ENCODE peak calls at places on chromosomes 5 and 9, in eight cellular contexts. One of them, this sample, is unnamed.

GRCh38 chr5:669111-669841 is 23.9 kb downstream of the TPPP start:
- DNase-seq in endothelial cell of umbilical vein: peak
- DNase-seq in heart left ventricle: peak
- DNase-seq in A549: no peak
- DNase-seq in IMR-90: no peak
- DNase-seq in tibial nerve: no peak
- DNase-seq in GM12892: no peak
- DNase-seq in testis: no peak
- DNase-seq in this sample: peak

GRCh38 chr9:114289571-114290481 is 33.1 kb upstream of the ORM1 start:
- DNase-seq in heart left ventricle: peak
- DNase-seq in tibial nerve: peak
- DNase-seq in GM12892: no peak
- DNase-seq in IMR-90: no peak
- DNase-seq in endothelial cell of umbilical vein: no peak
- DNase-seq in testis: no peak
- DNase-seq in A549: no peak
- DNase-seq in this sample: no peak

GRCh38 chr9:126661521-126662251 is 48.0 kb downstream of the LMX1B start:
- DNase-seq in endothelial cell of umbilical vein: peak
- DNase-seq in tibial nerve: no peak
- DNase-seq in A549: no peak
- DNase-seq in heart left ventricle: no peak
- DNase-seq in testis: no peak
- DNase-seq in IMR-90: peak
- DNase-seq in GM12892: no peak
- DNase-seq in this sample: no peak

GRCh38 chr9:36575411-36575882 is 2.8 kb downstream of the MELK start:
- DNase-seq in endothelial cell of umbilical vein: peak
- DNase-seq in tibial nerve: no peak
- DNase-seq in heart left ventricle: no peak
- DNase-seq in testis: no peak
- DNase-seq in A549: no peak
- DNase-seq in GM12892: no peak
- DNase-seq in IMR-90: peak
- DNase-seq in this sample: peak

GRCh38 chr5:83340511-83340918 is 131.0 kb upstream of the VCAN start:
- DNase-seq in heart left ventricle: no peak
- DNase-seq in endothelial cell of umbilical vein: no peak
- DNase-seq in GM12892: no peak
- DNase-seq in testis: no peak
- DNase-seq in tibial nerve: no peak
- DNase-seq in IMR-90: no peak
- DNase-seq in A549: no peak
- DNase-seq in this sample: peak

GRCh38 chr9:137178201-137178938 is 6.5 kb upstream of the TMEM210 start:
- DNase-seq in A549: no peak
- DNase-seq in tibial nerve: no peak
- DNase-seq in testis: no peak
- DNase-seq in GM12892: no peak
- DNase-seq in IMR-90: no peak
- DNase-seq in heart left ventricle: no peak
- DNase-seq in endothelial cell of umbilical vein: no peak
- DNase-seq in this sample: no peak

GRCh38 chr5:2886531-2886930 is 135.1 kb upstream of the IRX2 start:
- DNase-seq in endothelial cell of umbilical vein: no peak
- DNase-seq in testis: no peak
- DNase-seq in heart left ventricle: no peak
- DNase-seq in tibial nerve: no peak
- DNase-seq in A549: no peak
- DNase-seq in IMR-90: no peak
- DNase-seq in GM12892: no peak
- DNase-seq in this sample: no peak

GRCh38 chr5:158758666-158759065 is 341.1 kb downstream of the EBF1 start:
- DNase-seq in endothelial cell of umbilical vein: no peak
- DNase-seq in GM12892: no peak
- DNase-seq in tibial nerve: no peak
- DNase-seq in heart left ventricle: no peak
- DNase-seq in A549: no peak
- DNase-seq in testis: no peak
- DNase-seq in IMR-90: peak
- DNase-seq in this sample: no peak

GRCh38 chr5:55868846-55869245 is 17.7 kb downstream of the IL31RA start:
- DNase-seq in heart left ventricle: peak
- DNase-seq in testis: no peak
- DNase-seq in A549: peak
- DNase-seq in tibial nerve: no peak
- DNase-seq in IMR-90: peak
- DNase-seq in endothelial cell of umbilical vein: peak
- DNase-seq in GM12892: no peak
- DNase-seq in this sample: no peak

GRCh38 chr9:89120704-89121103 is 57.9 kb downstream of the SHC3 start:
- DNase-seq in endothelial cell of umbilical vein: no peak
- DNase-seq in tibial nerve: no peak
- DNase-seq in GM12892: no peak
- DNase-seq in IMR-90: no peak
- DNase-seq in heart left ventricle: no peak
- DNase-seq in A549: no peak
- DNase-seq in testis: no peak
- DNase-seq in this sample: no peak

GRCh38 chr5:40410231-40410861 is 269.4 kb upstream of the PTGER4 start:
- DNase-seq in GM12892: no peak
- DNase-seq in A549: no peak
- DNase-seq in testis: no peak
- DNase-seq in endothelial cell of umbilical vein: peak
- DNase-seq in IMR-90: peak
- DNase-seq in heart left ventricle: no peak
- DNase-seq in tibial nerve: no peak
- DNase-seq in this sample: no peak

GRCh38 chr9:34570422-34571179 is 18.9 kb downstream of the CNTFR start:
- DNase-seq in tibial nerve: no peak
- DNase-seq in IMR-90: no peak
- DNase-seq in testis: no peak
- DNase-seq in endothelial cell of umbilical vein: no peak
- DNase-seq in GM12892: no peak
- DNase-seq in A549: no peak
- DNase-seq in heart left ventricle: no peak
- DNase-seq in this sample: no peak

GRCh38 chr9:69949396-69949795 is 94.3 kb upstream of the MAMDC2 start:
- DNase-seq in testis: no peak
- DNase-seq in GM12892: no peak
- DNase-seq in tibial nerve: no peak
- DNase-seq in endothelial cell of umbilical vein: no peak
- DNase-seq in heart left ventricle: no peak
- DNase-seq in A549: no peak
- DNase-seq in IMR-90: peak
- DNase-seq in this sample: peak

DNA sequence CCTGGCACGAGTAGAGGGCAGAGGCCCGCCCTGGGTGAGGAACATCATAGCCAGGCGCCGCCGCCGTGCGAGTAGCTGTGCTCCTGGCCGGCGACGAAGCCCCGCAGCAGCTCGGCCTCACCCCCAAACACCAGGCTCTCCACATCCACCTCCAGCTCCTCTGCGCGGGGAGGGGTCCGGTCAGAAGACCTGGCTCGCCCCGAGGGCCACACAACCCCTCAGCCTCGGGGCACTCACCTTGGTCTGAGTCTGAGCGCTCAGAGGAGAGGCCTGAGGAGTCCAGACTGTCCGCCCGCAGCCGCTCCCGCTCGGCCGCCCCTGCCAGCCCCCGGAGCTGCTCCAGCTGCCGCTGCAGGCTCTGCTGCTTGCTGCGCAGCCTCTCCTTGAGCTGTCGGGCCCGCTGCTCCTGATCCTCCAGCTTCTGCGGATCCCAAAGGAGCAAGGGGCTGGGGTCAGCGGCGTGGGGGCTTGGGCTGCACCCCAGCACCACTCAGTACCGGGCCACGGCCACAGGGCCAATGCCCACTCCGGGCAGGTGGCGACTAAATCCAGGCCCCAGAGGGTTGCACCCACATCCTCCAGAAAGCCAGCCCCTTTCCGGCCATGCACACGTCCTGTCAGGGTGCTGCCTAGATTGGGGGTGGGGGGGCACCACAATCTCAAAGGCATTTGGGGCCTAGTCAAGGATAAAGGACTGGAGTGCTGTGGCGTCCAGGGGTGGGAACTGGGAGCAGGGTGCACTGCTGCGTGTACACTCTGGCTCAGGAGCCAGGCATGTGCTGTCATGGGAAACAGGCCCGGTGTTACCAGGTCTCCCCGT is 3.9 kb downstream of the MXD3 start:
- DNase-seq in heart left ventricle: peak
- DNase-seq in A549: no peak
- DNase-seq in GM12892: no peak
- DNase-seq in endothelial cell of umbilical vein: no peak
- DNase-seq in tibial nerve: no peak
- DNase-seq in testis: no peak
- DNase-seq in IMR-90: no peak
- DNase-seq in this sample: no peak
- TF ChIP-seq POLR2A in heart left ventricle: no peak
- TF ChIP-seq POLR2A in A549: no peak
- TF ChIP-seq POLR2A in GM12892: peak
- TF ChIP-seq POLR2A in endothelial cell of umbilical vein: no peak
- TF ChIP-seq POLR2A in tibial nerve: no peak
- TF ChIP-seq POLR2A in testis: no peak
- TF ChIP-seq POLR2A in IMR-90: no peak
- TF ChIP-seq POLR2A in this sample: no peak

GRCh38 chr9:108041551-108041950 is 552.0 kb upstream of the KLF4 start:
- DNase-seq in testis: no peak
- DNase-seq in IMR-90: peak
- DNase-seq in heart left ventricle: no peak
- DNase-seq in GM12892: no peak
- DNase-seq in A549: peak
- DNase-seq in tibial nerve: no peak
- DNase-seq in endothelial cell of umbilical vein: no peak
- DNase-seq in this sample: no peak

GRCh38 chr9:108043585-108043984 is 554.0 kb upstream of the KLF4 start:
- DNase-seq in IMR-90: no peak
- DNase-seq in endothelial cell of umbilical vein: no peak
- DNase-seq in GM12892: no peak
- DNase-seq in heart left ventricle: no peak
- DNase-seq in A549: no peak
- DNase-seq in tibial nerve: no peak
- DNase-seq in testis: no peak
- DNase-seq in this sample: no peak

GRCh38 chr9:108039012-108039411 is 549.4 kb upstream of the KLF4 start:
- DNase-seq in tibial nerve: no peak
- DNase-seq in A549: no peak
- DNase-seq in heart left ventricle: no peak
- DNase-seq in GM12892: no peak
- DNase-seq in IMR-90: no peak
- DNase-seq in endothelial cell of umbilical vein: no peak
- DNase-seq in testis: no peak
- DNase-seq in this sample: no peak

GRCh38 chr9:108039491-108039890 is 549.9 kb upstream of the KLF4 start:
- DNase-seq in tibial nerve: no peak
- DNase-seq in heart left ventricle: no peak
- DNase-seq in endothelial cell of umbilical vein: no peak
- DNase-seq in A549: no peak
- DNase-seq in GM12892: no peak
- DNase-seq in testis: no peak
- DNase-seq in IMR-90: no peak
- DNase-seq in this sample: no peak

GRCh38 chr9:108040783-108041182 is 551.2 kb upstream of the KLF4 start:
- DNase-seq in IMR-90: peak
- DNase-seq in endothelial cell of umbilical vein: no peak
- DNase-seq in GM12892: no peak
- DNase-seq in tibial nerve: no peak
- DNase-seq in A549: no peak
- DNase-seq in testis: no peak
- DNase-seq in heart left ventricle: no peak
- DNase-seq in this sample: no peak
- TF ChIP-seq POLR2A in IMR-90: no peak
- TF ChIP-seq POLR2A in endothelial cell of umbilical vein: no peak
- TF ChIP-seq POLR2A in GM12892: no peak
- TF ChIP-seq POLR2A in tibial nerve: no peak
- TF ChIP-seq POLR2A in A549: no peak
- TF ChIP-seq POLR2A in testis: no peak
- TF ChIP-seq POLR2A in heart left ventricle: no peak
- TF ChIP-seq POLR2A in this sample: no peak

GRCh38 chr5:109688999-109689739 is 558 bp upstream of the MAN2A1 start:
- DNase-seq in GM12892: peak
- DNase-seq in IMR-90: peak
- DNase-seq in tibial nerve: peak
- DNase-seq in endothelial cell of umbilical vein: peak
- DNase-seq in heart left ventricle: peak
- DNase-seq in testis: peak
- DNase-seq in A549: peak
- DNase-seq in this sample: peak
- TF ChIP-seq POLR2A in GM12892: peak
- TF ChIP-seq POLR2A in IMR-90: peak
- TF ChIP-seq POLR2A in tibial nerve: peak
- TF ChIP-seq POLR2A in endothelial cell of umbilical vein: peak
- TF ChIP-seq POLR2A in heart left ventricle: peak
- TF ChIP-seq POLR2A in testis: peak
- TF ChIP-seq POLR2A in A549: peak
- TF ChIP-seq POLR2A in this sample: peak

GRCh38 chr5:61328791-61329617 is 3.1 kb upstream of the ZSWIM6 start:
- DNase-seq in GM12892: no peak
- DNase-seq in endothelial cell of umbilical vein: peak
- DNase-seq in heart left ventricle: no peak
- DNase-seq in tibial nerve: no peak
- DNase-seq in testis: no peak
- DNase-seq in IMR-90: no peak
- DNase-seq in A549: no peak
- DNase-seq in this sample: no peak

GRCh38 chr5:61331407-61332368 is at the start of gene ZSWIM6:
- DNase-seq in heart left ventricle: peak
- DNase-seq in endothelial cell of umbilical vein: peak
- DNase-seq in A549: peak
- DNase-seq in GM12892: peak
- DNase-seq in testis: peak
- DNase-seq in IMR-90: peak
- DNase-seq in tibial nerve: peak
- DNase-seq in this sample: peak

GRCh38 chr5:61329729-61330128 is 2.3 kb upstream of the ZSWIM6 start:
- DNase-seq in A549: peak
- DNase-seq in IMR-90: peak
- DNase-seq in testis: no peak
- DNase-seq in heart left ventricle: no peak
- DNase-seq in tibial nerve: no peak
- DNase-seq in GM12892: peak
- DNase-seq in endothelial cell of umbilical vein: peak
- DNase-seq in this sample: no peak

GRCh38 chr5:61330879-61331406 is 1.1 kb upstream of the ZSWIM6 start:
- DNase-seq in endothelial cell of umbilical vein: peak
- DNase-seq in heart left ventricle: peak
- DNase-seq in testis: peak
- DNase-seq in A549: peak
- DNase-seq in tibial nerve: peak
- DNase-seq in IMR-90: peak
- DNase-seq in GM12892: peak
- DNase-seq in this sample: peak

DNA sequence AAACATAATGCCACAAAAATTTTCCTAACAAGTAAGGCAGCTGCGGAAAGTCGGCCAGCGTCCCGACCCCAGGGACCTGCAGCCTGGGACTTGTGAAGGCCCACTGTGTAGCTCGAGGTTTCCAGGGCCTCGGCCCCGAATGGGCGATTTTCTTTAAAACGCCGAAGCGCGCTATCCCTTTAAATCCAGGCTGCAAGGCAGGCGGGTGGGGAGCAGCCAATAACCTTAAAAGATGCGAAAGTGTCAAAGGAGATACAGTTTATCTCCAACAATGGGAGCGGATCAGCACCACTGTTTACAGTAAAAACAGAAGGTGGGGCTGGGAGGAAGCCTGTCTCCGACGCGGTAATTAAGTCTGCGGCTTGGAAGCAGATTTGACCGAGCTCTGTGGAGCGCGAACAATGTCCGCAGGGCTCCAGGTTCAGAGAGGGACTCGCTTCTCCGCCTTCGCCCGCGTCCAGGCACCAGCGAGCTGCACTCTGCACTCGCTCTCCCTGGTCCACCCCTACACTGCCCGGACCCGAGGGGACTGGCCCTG is 1.6 kb upstream of the ZSWIM6 start:
- DNase-seq in heart left ventricle: no peak
- DNase-seq in IMR-90: peak
- DNase-seq in A549: peak
- DNase-seq in tibial nerve: no peak
- DNase-seq in testis: peak
- DNase-seq in endothelial cell of umbilical vein: peak
- DNase-seq in GM12892: no peak
- DNase-seq in this sample: peak
- TF ChIP-seq POLR2A in heart left ventricle: no peak
- TF ChIP-seq POLR2A in IMR-90: peak
- TF ChIP-seq POLR2A in A549: no peak
- TF ChIP-seq POLR2A in tibial nerve: no peak
- TF ChIP-seq POLR2A in testis: no peak
- TF ChIP-seq POLR2A in endothelial cell of umbilical vein: no peak
- TF ChIP-seq POLR2A in GM12892: no peak
- TF ChIP-seq POLR2A in this sample: no peak

This sample was measured in erythroblast.